ENCODE peak calls at places on chromosomes 11 and 22, in ten cellular contexts. M is cardiac fibroblast; V is neural progenitor cell; F is DMS153; A is stimulated activated CD4-positive, alpha-beta T cell treated with anti-CD3 and anti-CD28 coated beads, Interleukin-1b, Interleukin-23, amount 100 ng/mL, for 4 hours; D is AG08395; Y is spleen; J is G401; O is ACHN; C is EL. P is an unnamed sample.

GRCh38 chr22:46047841-46048595 is 71.1 kb upstream of the WNT7B start:
- DNase-seq in M (no peak), F (no peak), Y (peak), O (no peak), C (no peak), V (no peak), D (peak), A (no peak), J (peak), P (no peak)

GRCh38 chr22:31715157-31715778 is 34.7 kb downstream of the PRR14L start:
- DNase-seq in F (no peak), M (peak), A (no peak), D (no peak), V (no peak), O (no peak), J (no peak), Y (no peak), C (no peak), P (no peak)

GRCh38 chr11:47406896-47407745 is 1.3 kb upstream of the SLC39A13 start:
- DNase-seq in Y (no peak), J (peak), D (no peak), V (peak), O (no peak), A (no peak), F (no peak), M (peak), C (no peak), P (no peak)

GRCh38 chr22:30266445-30267381 is at the start of gene OSM:
- DNase-seq in V (no peak), F (no peak), M (no peak), A (no peak), O (no peak), C (no peak), Y (peak), J (no peak), D (no peak), P (no peak)

GRCh38 chr11:107427569-107428180 is 29.9 kb downstream of the CWF19L2 start:
- DNase-seq in D (no peak), A (no peak), F (peak), O (no peak), M (no peak), C (no peak), J (no peak), Y (no peak), V (no peak), P (peak)

GRCh38 chr22:31140746-31141145 is 438 bp upstream of the PLA2G3 start:
- DNase-seq in F (no peak), J (no peak), D (no peak), M (no peak), A (no peak), C (no peak), O (no peak), Y (no peak), V (no peak), P (no peak)

GRCh38 chr11:88306785-88307184 is 30.8 kb downstream of the CTSC start:
- DNase-seq in V (no peak), J (no peak), M (no peak), Y (no peak), F (no peak), D (no peak), A (no peak), C (no peak), O (no peak), P (no peak)

GRCh38 chr22:26172389-26172990 is 3.2 kb downstream of the SEZ6L start:
- DNase-seq in Y (no peak), A (no peak), J (peak), O (peak), F (peak), C (peak), V (peak), D (peak), M (peak), P (peak)

GRCh38 chr11:120065876-120066275 is 72.0 kb downstream of the TRIM29 start:
- DNase-seq in O (no peak), M (no peak), Y (no peak), A (no peak), J (no peak), C (no peak), D (no peak), V (no peak), F (no peak), P (no peak)

GRCh38 chr11:57597971-57598830 is 716 bp downstream of the SERPING1 start:
- DNase-seq in D (peak), Y (peak), F (no peak), A (no peak), O (peak), J (peak), C (peak), M (peak), V (peak), P (peak)

GRCh38 chr11:132821027-132821426 is 711.3 kb downstream of the OPCML start:
- DNase-seq in D (peak), Y (no peak), M (no peak), F (no peak), V (no peak), O (no peak), C (peak), J (no peak), A (no peak), P (no peak)

GRCh38 chr11:95097209-95097608 is 7.6 kb downstream of the ENDOD1 start:
- DNase-seq in C (no peak), M (no peak), D (no peak), J (no peak), V (no peak), A (no peak), O (no peak), Y (no peak), F (no peak), P (no peak)

GRCh38 chr11:17738350-17739207 is 4.0 kb downstream of the KCNC1 start:
- DNase-seq in D (no peak), V (peak), C (no peak), O (no peak), F (no peak), J (peak), A (no peak), M (no peak), Y (peak), P (peak)

GRCh38 chr22:36363378-36363931 is 24.3 kb downstream of the MYH9 start:
- DNase-seq in O (no peak), V (no peak), Y (no peak), J (no peak), F (peak), M (no peak), C (no peak), D (no peak), A (no peak), P (no peak)

GRCh38 chr11:68051191-68052136 is 12.6 kb downstream of the TCIRG1 start:
- DNase-seq in M (no peak), O (no peak), J (no peak), C (no peak), Y (no peak), F (no peak), D (no peak), V (no peak), A (no peak), P (no peak)

GRCh38 chr11:93613432-93613831 is 48.0 kb upstream of the CEP295 start:
- DNase-seq in Y (no peak), D (no peak), J (no peak), A (no peak), V (no peak), F (no peak), C (no peak), M (no peak), O (no peak), P (no peak)

GRCh38 chr22:25987948-25988347 is 181.3 kb upstream of the SEZ6L start:
- DNase-seq in F (no peak), M (no peak), O (no peak), V (no peak), D (no peak), C (no peak), Y (no peak), J (no peak), A (no peak), P (no peak)

GRCh38 chr11:1783725-1784529 is 20.2 kb upstream of the CTSD start:
- DNase-seq in Y (no peak), V (no peak), O (no peak), A (no peak), J (no peak), D (no peak), F (no peak), M (no peak), C (no peak), P (no peak)

GRCh38 chr22:20957691-20958440 is 9.2 kb upstream of the AIFM3 start:
- DNase-seq in M (no peak), C (peak), Y (peak), J (peak), F (peak), V (peak), D (peak), O (peak), A (no peak), P (peak)

GRCh38 chr11:118618115-118618990 is 10.9 kb downstream of the PHLDB1 start:
- DNase-seq in O (no peak), V (peak), F (no peak), C (peak), A (no peak), M (peak), D (peak), J (no peak), Y (peak), P (no peak)

GRCh38 chr11:114155116-114155515 is 95.6 kb downstream of the ZBTB16 start:
- DNase-seq in F (no peak), J (no peak), V (no peak), M (no peak), C (no peak), D (no peak), O (no peak), Y (no peak), A (no peak), P (no peak)

P was measured in NCI-H82.